ENCODE peak calls at places on chromosomes 1 and 21, in nine cellular contexts. One of them, this sample, is unnamed. For H3K4me1 and H3K27me3, the result is how much of the 10 kb centered on the place peaks cover.

GRCh38 chr1:160439718-160440117 is 39.4 kb downstream of the VANGL2 start:
- DNase-seq in K562: no peak
- DNase-seq in heart left ventricle: no peak
- DNase-seq in naive thymus-derived CD4-positive, alpha-beta T cell: no peak
- DNase-seq in effector memory CD4-positive, alpha-beta T cell: no peak
- DNase-seq in SJSA1: no peak
- DNase-seq in heart right ventricle: no peak
- DNase-seq in NT2/D1: no peak
- DNase-seq in uterus: no peak
- DNase-seq in this sample: no peak

GRCh38 chr1:50880373-50880772 is 79.7 kb downstream of the FAF1 start:
- DNase-seq in K562: no peak
- DNase-seq in heart left ventricle: no peak
- DNase-seq in naive thymus-derived CD4-positive, alpha-beta T cell: no peak
- DNase-seq in effector memory CD4-positive, alpha-beta T cell: no peak
- DNase-seq in SJSA1: no peak
- DNase-seq in heart right ventricle: no peak
- DNase-seq in NT2/D1: no peak
- DNase-seq in uterus: no peak
- DNase-seq in this sample: no peak

GRCh38 chr1:43699281-43699680 is 8.1 kb upstream of the ST3GAL3 start:
- DNase-seq in K562: no peak
- DNase-seq in heart left ventricle: no peak
- DNase-seq in naive thymus-derived CD4-positive, alpha-beta T cell: no peak
- DNase-seq in effector memory CD4-positive, alpha-beta T cell: no peak
- DNase-seq in SJSA1: no peak
- DNase-seq in heart right ventricle: no peak
- DNase-seq in NT2/D1: no peak
- DNase-seq in uterus: no peak
- DNase-seq in this sample: no peak

GRCh38 chr1:27659497-27660299 is 12.3 kb downstream of the IFI6 start:
- DNase-seq in K562: peak
- DNase-seq in heart left ventricle: peak
- DNase-seq in naive thymus-derived CD4-positive, alpha-beta T cell: peak
- DNase-seq in effector memory CD4-positive, alpha-beta T cell: peak
- DNase-seq in SJSA1: peak
- DNase-seq in heart right ventricle: peak
- DNase-seq in NT2/D1: no peak
- DNase-seq in uterus: peak
- DNase-seq in this sample: peak

GRCh38 chr21:25624511-25624910 is 14.5 kb upstream of the JAM2 start:
- DNase-seq in K562: no peak
- DNase-seq in heart left ventricle: no peak
- DNase-seq in naive thymus-derived CD4-positive, alpha-beta T cell: no peak
- DNase-seq in effector memory CD4-positive, alpha-beta T cell: no peak
- DNase-seq in SJSA1: no peak
- DNase-seq in heart right ventricle: no peak
- DNase-seq in NT2/D1: no peak
- DNase-seq in uterus: no peak
- DNase-seq in this sample: no peak

GRCh38 chr1:57467825-57468224 is 44.0 kb upstream of the DAB1 start:
- DNase-seq in K562: no peak
- DNase-seq in heart left ventricle: no peak
- DNase-seq in naive thymus-derived CD4-positive, alpha-beta T cell: no peak
- DNase-seq in effector memory CD4-positive, alpha-beta T cell: no peak
- DNase-seq in SJSA1: no peak
- DNase-seq in heart right ventricle: no peak
- DNase-seq in NT2/D1: no peak
- DNase-seq in uterus: no peak
- DNase-seq in this sample: no peak

GRCh38 chr1:85398391-85399064 is 66.4 kb downstream of the DDAH1 start:
- DNase-seq in K562: no peak
- DNase-seq in heart left ventricle: no peak
- DNase-seq in naive thymus-derived CD4-positive, alpha-beta T cell: no peak
- DNase-seq in effector memory CD4-positive, alpha-beta T cell: no peak
- DNase-seq in SJSA1: no peak
- DNase-seq in heart right ventricle: no peak
- DNase-seq in NT2/D1: no peak
- DNase-seq in uterus: no peak
- DNase-seq in this sample: peak

GRCh38 chr21:36725793-36726386 is 27.0 kb downstream of the SIM2 start:
- DNase-seq in K562: no peak
- DNase-seq in heart left ventricle: no peak
- DNase-seq in naive thymus-derived CD4-positive, alpha-beta T cell: no peak
- DNase-seq in effector memory CD4-positive, alpha-beta T cell: no peak
- DNase-seq in SJSA1: no peak
- DNase-seq in heart right ventricle: no peak
- DNase-seq in NT2/D1: no peak
- DNase-seq in uterus: no peak
- DNase-seq in this sample: no peak

GRCh38 chr1:59113876-59114457 is 182.9 kb upstream of the FGGY start:
- DNase-seq in K562: no peak
- DNase-seq in heart left ventricle: no peak
- DNase-seq in naive thymus-derived CD4-positive, alpha-beta T cell: no peak
- DNase-seq in effector memory CD4-positive, alpha-beta T cell: no peak
- DNase-seq in SJSA1: no peak
- DNase-seq in heart right ventricle: no peak
- DNase-seq in NT2/D1: no peak
- DNase-seq in uterus: no peak
- DNase-seq in this sample: no peak

GRCh38 chr1:233424727-233425222 is 97.3 kb downstream of the MAP3K21 start:
- DNase-seq in K562: no peak
- DNase-seq in heart left ventricle: no peak
- DNase-seq in naive thymus-derived CD4-positive, alpha-beta T cell: no peak
- DNase-seq in effector memory CD4-positive, alpha-beta T cell: no peak
- DNase-seq in SJSA1: no peak
- DNase-seq in heart right ventricle: no peak
- DNase-seq in NT2/D1: no peak
- DNase-seq in uterus: no peak
- DNase-seq in this sample: no peak

GRCh38 chr1:61636814-61637213 is 88.1 kb downstream of the TM2D1 start:
- DNase-seq in K562: no peak
- DNase-seq in heart left ventricle: no peak
- DNase-seq in naive thymus-derived CD4-positive, alpha-beta T cell: no peak
- DNase-seq in effector memory CD4-positive, alpha-beta T cell: no peak
- DNase-seq in SJSA1: no peak
- DNase-seq in heart right ventricle: no peak
- DNase-seq in NT2/D1: no peak
- DNase-seq in uterus: no peak
- DNase-seq in this sample: no peak

GRCh38 chr1:201667479-201667878 is 128.6 kb downstream of the NAV1 start:
- DNase-seq in K562: no peak
- DNase-seq in heart left ventricle: no peak
- DNase-seq in naive thymus-derived CD4-positive, alpha-beta T cell: no peak
- DNase-seq in effector memory CD4-positive, alpha-beta T cell: no peak
- DNase-seq in SJSA1: no peak
- DNase-seq in heart right ventricle: no peak
- DNase-seq in NT2/D1: no peak
- DNase-seq in uterus: no peak
- DNase-seq in this sample: no peak

GRCh38 chr1:91683598-91683951 is 182.9 kb downstream of the CDC7 start:
- DNase-seq in K562: no peak
- DNase-seq in heart left ventricle: no peak
- DNase-seq in naive thymus-derived CD4-positive, alpha-beta T cell: no peak
- DNase-seq in effector memory CD4-positive, alpha-beta T cell: no peak
- DNase-seq in SJSA1: no peak
- DNase-seq in heart right ventricle: peak
- DNase-seq in NT2/D1: peak
- DNase-seq in uterus: no peak
- DNase-seq in this sample: peak

GRCh38 chr1:175600721-175601440 is 142.5 kb downstream of the TNR start:
- DNase-seq in K562: no peak
- DNase-seq in heart left ventricle: no peak
- DNase-seq in naive thymus-derived CD4-positive, alpha-beta T cell: no peak
- DNase-seq in effector memory CD4-positive, alpha-beta T cell: no peak
- DNase-seq in SJSA1: no peak
- DNase-seq in heart right ventricle: no peak
- DNase-seq in NT2/D1: no peak
- DNase-seq in uterus: no peak
- DNase-seq in this sample: no peak

GRCh38 chr1:227934476-227935313 is 13.0 kb downstream of the WNT9A start:
- DNase-seq in K562: no peak
- DNase-seq in heart left ventricle: peak
- DNase-seq in naive thymus-derived CD4-positive, alpha-beta T cell: no peak
- DNase-seq in effector memory CD4-positive, alpha-beta T cell: peak
- DNase-seq in SJSA1: no peak
- DNase-seq in heart right ventricle: no peak
- DNase-seq in NT2/D1: no peak
- DNase-seq in uterus: peak
- DNase-seq in this sample: no peak

GRCh38 chr1:184298321-184299052 is 88.3 kb upstream of the C1orf21 start:
- DNase-seq in K562: no peak
- DNase-seq in heart left ventricle: no peak
- DNase-seq in naive thymus-derived CD4-positive, alpha-beta T cell: no peak
- DNase-seq in effector memory CD4-positive, alpha-beta T cell: no peak
- DNase-seq in SJSA1: no peak
- DNase-seq in heart right ventricle: no peak
- DNase-seq in NT2/D1: no peak
- DNase-seq in uterus: no peak
- DNase-seq in this sample: no peak

GRCh38 chr1:85374160-85374559 is 90.8 kb downstream of the DDAH1 start:
- DNase-seq in K562: no peak
- DNase-seq in heart left ventricle: no peak
- DNase-seq in naive thymus-derived CD4-positive, alpha-beta T cell: no peak
- DNase-seq in effector memory CD4-positive, alpha-beta T cell: no peak
- DNase-seq in SJSA1: peak
- DNase-seq in heart right ventricle: no peak
- DNase-seq in NT2/D1: no peak
- DNase-seq in uterus: no peak
- DNase-seq in this sample: no peak

GRCh38 chr1:19313636-19313959 is 1.5 kb downstream of the SLC66A1 start:
- DNase-seq in K562: peak
- DNase-seq in heart left ventricle: no peak
- DNase-seq in naive thymus-derived CD4-positive, alpha-beta T cell: no peak
- DNase-seq in effector memory CD4-positive, alpha-beta T cell: no peak
- DNase-seq in SJSA1: no peak
- DNase-seq in heart right ventricle: no peak
- DNase-seq in NT2/D1: no peak
- DNase-seq in uterus: no peak
- DNase-seq in this sample: no peak
- H3K4me3 ChIP-seq in K562: peak
- H3K4me3 ChIP-seq in heart left ventricle: no peak
- H3K4me3 ChIP-seq in naive thymus-derived CD4-positive, alpha-beta T cell: no peak
- H3K4me3 ChIP-seq in effector memory CD4-positive, alpha-beta T cell: no peak
- H3K4me3 ChIP-seq in SJSA1: no peak
- H3K4me3 ChIP-seq in heart right ventricle: no peak
- H3K4me3 ChIP-seq in NT2/D1: no peak
- H3K4me3 ChIP-seq in uterus: no peak
- H3K4me3 ChIP-seq in this sample: no peak

DNA sequence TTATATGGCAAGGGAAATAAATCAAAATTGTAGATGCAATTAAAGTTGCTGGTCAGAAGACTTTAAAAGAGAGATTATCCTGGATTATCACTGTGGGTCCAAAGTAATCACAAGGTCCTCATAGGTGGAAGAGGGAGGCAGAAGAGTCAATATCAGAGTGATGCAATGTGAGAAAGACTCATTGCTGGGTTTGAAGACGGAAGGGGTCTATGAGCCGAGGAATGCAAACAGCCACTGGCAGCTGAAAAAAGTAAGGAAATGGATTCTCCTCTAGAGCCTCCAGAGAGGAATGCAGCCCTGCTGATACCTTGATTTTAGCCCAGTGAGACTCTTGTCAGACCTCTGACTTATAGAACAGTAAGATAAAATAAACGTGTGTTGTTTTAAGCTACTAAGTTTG is 59.8 kb upstream of the MUTYH start:
- DNase-seq in K562: no peak
- DNase-seq in heart left ventricle: no peak
- DNase-seq in naive thymus-derived CD4-positive, alpha-beta T cell: no peak
- DNase-seq in effector memory CD4-positive, alpha-beta T cell: no peak
- DNase-seq in SJSA1: no peak
- DNase-seq in heart right ventricle: no peak
- DNase-seq in NT2/D1: peak
- DNase-seq in uterus: no peak
- DNase-seq in this sample: no peak
- H3K4me1 ChIP-seq in K562: under half
- H3K4me1 ChIP-seq in heart left ventricle: under half
- H3K4me1 ChIP-seq in naive thymus-derived CD4-positive, alpha-beta T cell: under half
- H3K4me1 ChIP-seq in effector memory CD4-positive, alpha-beta T cell: under half
- H3K4me1 ChIP-seq in SJSA1: under half
- H3K4me1 ChIP-seq in heart right ventricle: under half
- H3K4me1 ChIP-seq in NT2/D1: under half
- H3K4me1 ChIP-seq in uterus: under half
- H3K4me1 ChIP-seq in this sample: under half

DNA sequence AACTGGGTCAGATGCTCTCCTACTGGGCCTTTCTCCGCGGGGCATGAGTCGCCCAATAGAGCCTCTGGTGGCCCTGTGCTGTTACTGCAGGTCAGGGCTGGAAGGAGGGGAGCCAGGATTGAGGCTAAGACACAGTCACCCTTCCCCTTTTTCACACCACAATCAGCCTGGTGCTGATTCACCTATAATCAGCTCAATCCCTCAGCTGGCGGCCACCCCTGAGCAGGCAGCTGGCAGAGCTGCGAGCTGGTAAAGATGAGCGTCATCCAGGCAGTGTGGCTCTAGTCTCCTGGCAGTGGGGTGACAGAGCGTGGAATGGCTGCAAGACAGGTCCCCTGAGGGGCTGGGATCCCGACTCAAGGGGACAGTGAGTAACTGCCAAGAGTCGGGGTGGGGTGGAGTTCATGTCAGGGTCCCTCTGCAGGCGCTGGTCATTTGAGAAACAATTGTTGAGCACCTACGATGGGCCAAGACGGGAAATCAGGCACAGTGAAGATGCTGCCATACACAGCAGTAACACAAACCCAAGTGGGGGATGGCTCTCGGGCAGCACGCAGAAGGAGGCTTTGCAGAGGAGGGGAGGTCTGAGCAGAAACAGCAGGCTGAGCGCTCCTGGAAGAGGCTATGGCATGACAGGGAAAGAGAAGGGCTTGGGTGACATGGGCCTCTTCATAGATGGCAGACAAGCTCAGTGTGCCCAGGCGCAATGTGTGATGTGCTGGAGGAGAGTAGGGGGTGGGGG is 21.8 kb downstream of the ATF3 start:
- DNase-seq in K562: peak
- DNase-seq in heart left ventricle: peak
- DNase-seq in naive thymus-derived CD4-positive, alpha-beta T cell: peak
- DNase-seq in effector memory CD4-positive, alpha-beta T cell: peak
- DNase-seq in SJSA1: peak
- DNase-seq in heart right ventricle: peak
- DNase-seq in NT2/D1: peak
- DNase-seq in uterus: peak
- DNase-seq in this sample: peak
- H3K27me3 ChIP-seq in K562: under half
- H3K27me3 ChIP-seq in heart left ventricle: under half
- H3K27me3 ChIP-seq in naive thymus-derived CD4-positive, alpha-beta T cell: under half
- H3K27me3 ChIP-seq in effector memory CD4-positive, alpha-beta T cell: under half
- H3K27me3 ChIP-seq in SJSA1: under half
- H3K27me3 ChIP-seq in heart right ventricle: under half
- H3K27me3 ChIP-seq in NT2/D1: under half
- H3K27me3 ChIP-seq in uterus: under half
- H3K27me3 ChIP-seq in this sample: under half

DNA sequence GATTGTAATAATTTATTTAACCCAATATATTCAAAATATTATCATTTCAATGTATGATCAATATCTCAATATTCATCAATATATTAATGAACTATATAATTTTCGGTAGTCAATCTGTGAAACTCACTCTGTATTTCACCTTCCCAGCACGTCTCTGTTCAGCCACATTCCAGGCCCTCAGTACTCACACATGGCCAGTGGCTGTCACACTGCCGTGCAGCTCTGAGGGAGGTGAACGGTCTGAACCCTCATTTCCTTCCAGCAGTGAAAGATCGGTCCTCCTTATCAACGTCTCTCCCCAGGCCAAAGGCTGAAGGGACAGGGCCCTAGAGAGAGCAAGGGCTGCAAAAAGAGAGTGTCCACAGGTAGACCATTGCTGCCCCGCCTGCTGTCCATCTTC is 39.5 kb upstream of the ZNF124 start:
- DNase-seq in K562: no peak
- DNase-seq in heart left ventricle: no peak
- DNase-seq in naive thymus-derived CD4-positive, alpha-beta T cell: no peak
- DNase-seq in effector memory CD4-positive, alpha-beta T cell: no peak
- DNase-seq in SJSA1: no peak
- DNase-seq in heart right ventricle: no peak
- DNase-seq in NT2/D1: no peak
- DNase-seq in uterus: no peak
- DNase-seq in this sample: no peak
- H3K4me3 ChIP-seq in K562: no peak
- H3K4me3 ChIP-seq in heart left ventricle: no peak
- H3K4me3 ChIP-seq in naive thymus-derived CD4-positive, alpha-beta T cell: no peak
- H3K4me3 ChIP-seq in effector memory CD4-positive, alpha-beta T cell: no peak
- H3K4me3 ChIP-seq in SJSA1: no peak
- H3K4me3 ChIP-seq in heart right ventricle: peak
- H3K4me3 ChIP-seq in NT2/D1: no peak
- H3K4me3 ChIP-seq in uterus: no peak
- H3K4me3 ChIP-seq in this sample: no peak

This sample was measured in HAP-1.